ENCODE peak calls at places on chromosome 14, in four cellular contexts. S, C, V and A are unnamed samples.
A peak's percentile ranks its signal among the peaks of the same experiment; 100 is the strongest.

GRCh38 chr14:59123526-59123925 is 64.9 kb upstream of the DAAM1 start:
- DNase-seq in S (no peak), C (no peak), V (no peak), A (no peak)

GRCh38 chr14:69997849-69998248 is 118.6 kb downstream of the SMOC1 start:
- DNase-seq in S (no peak), C (peak; percentile 47), V (no peak), A (no peak)

GRCh38 chr14:63652406-63652805 is 10.7 kb upstream of the WDR89 start:
- DNase-seq in S (no peak), C (no peak), V (no peak), A (no peak)

GRCh38 chr14:32129124-32129523 is 52.0 kb downstream of the ARHGAP5 start:
- DNase-seq in S (no peak), C (no peak), V (no peak), A (no peak)

GRCh38 chr14:96049932-96050331 is 10.8 kb downstream of the C14orf132 start:
- DNase-seq in S (no peak), C (no peak), V (no peak), A (no peak)

GRCh38 chr14:69651653-69652052 is 40.3 kb downstream of the SUSD6 start:
- DNase-seq in S (no peak), C (no peak), V (no peak), A (no peak)

GRCh38 chr14:77707355-77707723 is 484 bp downstream of the ALKBH1 start:
- DNase-seq in S (peak; percentile 58), C (peak; percentile 14), V (no peak), A (no peak)

GRCh38 chr14:79098324-79098723 is 928.2 kb downstream of the NRXN3 start:
- DNase-seq in S (no peak), C (no peak), V (no peak), A (no peak)

GRCh38 chr14:95835331-95835730 is 41.3 kb upstream of the TUNAR start:
- DNase-seq in S (no peak), C (peak; percentile 5), V (no peak), A (no peak)

GRCh38 chr14:101823081-101823480 is 61.6 kb downstream of the PPP2R5C start:
- DNase-seq in S (no peak), C (no peak), V (no peak), A (no peak)

GRCh38 chr14:58947816-58948440 is 240.5 kb upstream of the DAAM1 start:
- DNase-seq in S (no peak), C (no peak), V (no peak), A (no peak)

GRCh38 chr14:54121461-54121860 is 164.8 kb upstream of the BMP4 start:
- DNase-seq in S (no peak), C (no peak), V (no peak), A (no peak)

GRCh38 chr14:62301911-62302310 is 539.7 kb downstream of the SNAPC1 start:
- DNase-seq in S (no peak), C (no peak), V (no peak), A (no peak)

GRCh38 chr14:62307844-62308243 is 545.6 kb downstream of the SNAPC1 start:
- DNase-seq in S (no peak), C (no peak), V (no peak), A (no peak)

GRCh38 chr14:62303437-62303836 is 541.2 kb downstream of the SNAPC1 start:
- DNase-seq in S (no peak), C (no peak), V (no peak), A (no peak)

GRCh38 chr14:62301076-62301475 is 538.9 kb downstream of the SNAPC1 start:
- DNase-seq in S (no peak), C (no peak), V (no peak), A (no peak)

DNA sequence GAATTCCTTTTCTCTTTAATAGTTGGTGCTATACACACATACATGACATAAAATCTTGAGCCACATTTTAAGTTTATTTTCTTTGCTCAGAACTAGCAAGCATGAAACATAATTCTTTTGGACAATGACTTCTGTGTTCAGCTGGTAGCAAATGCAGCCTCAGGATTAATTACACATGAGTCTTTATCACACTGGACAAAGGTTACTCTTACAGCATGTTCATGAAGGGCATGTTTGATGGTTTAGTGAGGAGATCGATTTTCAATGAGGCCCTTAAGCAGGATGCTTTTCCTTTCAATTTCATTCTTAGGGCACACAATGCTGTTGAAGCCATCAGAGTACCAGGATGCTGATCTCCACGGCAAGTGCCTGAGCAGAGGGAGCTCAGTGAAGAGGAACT is 542.0 kb downstream of the SNAPC1 start:
- DNase-seq in S (no peak), C (peak; percentile 1), V (no peak), A (no peak)
- H3K4me1 ChIP-seq in S (no peaks in the 10 kb centered on the region), C (no peaks in the 10 kb centered on the region), V (no peaks in the 10 kb centered on the region), A (no peaks in the 10 kb centered on the region)

DNA sequence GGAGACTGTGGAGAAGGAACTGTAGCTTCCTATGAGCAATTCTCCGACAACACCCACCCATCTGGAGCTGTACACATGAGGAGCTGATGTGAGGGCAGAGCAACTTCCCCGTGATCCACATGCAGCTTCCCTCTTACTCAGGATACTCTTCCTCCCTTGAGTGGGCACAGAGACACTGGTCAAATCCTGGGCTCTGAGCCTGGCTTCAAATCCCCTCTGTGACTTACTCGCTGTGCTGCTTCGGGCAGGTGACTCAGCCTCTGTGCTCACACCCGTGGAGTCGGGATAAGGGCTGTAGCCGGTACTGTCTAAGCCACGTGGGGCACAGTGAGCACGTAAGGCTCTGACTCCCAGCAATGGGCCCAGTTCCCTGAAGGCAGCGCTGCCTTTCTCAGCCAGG is 31.1 kb downstream of the ZFYVE21 start:
- DNase-seq in S (no peak), C (no peak), V (no peak), A (no peak)
- H3K36me3 ChIP-seq in S (no peaks in the 10 kb centered on the region), C (peaks cover 34% of the 10 kb centered on the region), V (no peaks in the 10 kb centered on the region), A (no peaks in the 10 kb centered on the region)

GRCh38 chr14:103448097-103448496 is 62.9 kb downstream of the MARK3 start:
- DNase-seq in S (no peak), C (no peak), V (no peak), A (no peak)

GRCh38 chr14:103451401-103451800 is 66.2 kb downstream of the MARK3 start:
- DNase-seq in S (no peak), C (no peak), V (no peak), A (no peak)

GRCh38 chr14:103453791-103454190 is 68.6 kb downstream of the MARK3 start:
- DNase-seq in S (no peak), C (no peak), V (no peak), A (no peak)

GRCh38 chr14:103449762-103450161 is 64.5 kb downstream of the MARK3 start:
- DNase-seq in S (no peak), C (no peak), V (no peak), A (no peak)

DNA sequence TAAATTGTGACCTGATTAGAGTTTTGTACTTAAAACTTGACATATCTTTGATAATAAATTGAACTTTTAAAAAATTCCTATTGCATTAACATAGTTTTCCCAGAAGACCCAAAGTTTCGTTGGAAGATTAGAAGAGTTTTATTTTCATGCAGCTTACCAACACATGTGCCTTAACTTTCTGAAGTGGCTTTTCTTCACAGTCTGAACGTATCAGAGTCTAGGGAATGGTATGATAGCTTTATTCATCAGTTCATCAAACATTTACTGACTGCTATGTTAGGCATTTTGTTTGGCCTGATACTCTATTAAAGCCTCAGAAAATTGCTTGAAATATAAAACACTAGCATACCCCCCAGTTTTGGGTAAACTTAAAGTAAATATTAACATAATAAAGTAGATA is 65.2 kb downstream of the MARK3 start:
- DNase-seq in S (no peak), C (no peak), V (no peak), A (no peak)
- H3K4me1 ChIP-seq in S (no peaks in the 10 kb centered on the region), C (peaks cover 16% of the 10 kb centered on the region), V (no peaks in the 10 kb centered on the region), A (no peaks in the 10 kb centered on the region)

GRCh38 chr14:65449647-65450046 is 37.1 kb downstream of the FUT8 start:
- DNase-seq in S (no peak), C (no peak), V (no peak), A (no peak)
- H3K36me3 ChIP-seq in S (no peaks in the 10 kb centered on the region), C (no peaks in the 10 kb centered on the region), V (no peaks in the 10 kb centered on the region), A (no peaks in the 10 kb centered on the region)

GRCh38 chr14:105576525-105577088 is 50.2 kb downstream of the TMEM121 start:
- DNase-seq in S (no peak), C (no peak), V (no peak), A (no peak)
- H3K4me1 ChIP-seq in S (no peaks in the 10 kb centered on the region), C (no peaks in the 10 kb centered on the region), V (no peaks in the 10 kb centered on the region), A (no peaks in the 10 kb centered on the region)

DNA sequence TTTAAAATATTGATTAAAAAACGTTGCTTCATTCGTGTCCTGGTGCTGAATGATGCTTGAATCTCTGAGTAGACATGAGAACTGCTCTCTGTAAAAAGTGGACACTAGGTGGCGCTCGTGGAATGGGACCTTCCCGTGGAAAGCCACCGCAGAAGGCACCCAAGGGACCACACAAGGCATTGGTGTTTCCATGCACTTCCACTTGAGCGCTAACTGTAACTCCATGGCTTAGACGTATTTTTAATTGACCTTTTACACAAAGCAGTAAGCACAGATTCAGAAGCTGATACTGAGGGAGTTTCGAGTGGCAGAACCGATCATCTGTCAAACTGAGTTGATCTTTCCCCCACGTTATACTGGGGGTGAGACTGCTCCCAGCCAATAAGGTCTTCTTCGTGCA is 135.3 kb downstream of the PRKCH start:
- DNase-seq in S (peak; percentile 64), C (peak; percentile 60), V (peak; percentile 88), A (peak; percentile 74)
- H3K36me3 ChIP-seq in S (no peaks in the 10 kb centered on the region), C (no peaks in the 10 kb centered on the region), V (no peaks in the 10 kb centered on the region), A (no peaks in the 10 kb centered on the region)

GRCh38 chr14:49622022-49622607 is 1.5 kb downstream of the MGAT2 start:
- DNase-seq in S (no peak), C (no peak), V (no peak), A (no peak)
- H3K4me1 ChIP-seq in S (peaks cover 41% of the 10 kb centered on the region), C (peaks cover 50% of the 10 kb centered on the region), V (peaks cover 4% of the 10 kb centered on the region), A (peaks cover 24% of the 10 kb centered on the region)

DNA sequence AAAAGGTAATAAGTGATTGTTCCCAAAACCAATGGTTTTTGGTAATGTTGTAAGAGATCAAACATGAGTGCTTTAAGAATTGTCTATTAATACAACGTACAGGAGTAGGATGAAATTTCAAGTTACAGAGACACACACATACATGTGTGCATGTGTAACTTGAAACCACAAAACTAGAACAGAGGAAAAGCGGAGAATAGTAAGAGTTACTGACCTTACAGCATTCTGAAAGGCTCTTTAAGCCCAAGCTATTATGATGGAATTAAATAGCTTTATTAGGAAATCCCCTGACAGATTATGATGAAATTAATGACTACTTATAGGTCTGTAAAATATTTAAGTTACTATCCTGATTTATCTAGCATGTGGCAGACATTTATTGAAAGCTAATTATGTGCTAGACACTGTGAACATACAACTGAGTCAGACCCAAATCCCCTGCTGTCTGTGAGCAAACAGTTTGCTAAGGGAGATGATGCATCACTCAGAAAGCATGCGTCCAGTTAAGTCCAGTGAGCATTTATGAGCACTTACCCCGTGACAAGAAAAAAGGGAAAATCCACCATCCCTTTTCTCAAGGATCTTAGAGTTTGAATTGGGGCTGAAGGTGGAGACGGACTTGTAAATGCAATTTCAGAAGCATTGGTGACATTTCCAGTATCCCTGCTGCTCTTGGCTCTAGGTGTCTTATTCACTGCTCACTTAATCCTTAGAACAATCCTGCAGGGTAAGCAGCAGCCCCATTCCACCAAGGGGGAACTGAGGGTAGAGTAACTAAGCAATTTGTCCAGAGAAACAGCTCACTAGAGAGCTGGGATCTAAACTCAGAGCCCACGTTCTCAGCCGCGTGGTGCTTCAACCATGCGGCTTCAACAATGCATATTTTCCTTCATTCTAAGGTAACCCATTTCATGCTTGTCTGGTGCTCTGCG is 117.4 kb downstream of the EML1 start:
- DNase-seq in S (no peak), C (peak; percentile 16), V (no peak), A (no peak)
- H3K36me3 ChIP-seq in S (no peaks in the 10 kb centered on the region), C (no peaks in the 10 kb centered on the region), V (peaks cover 6% of the 10 kb centered on the region), A (no peaks in the 10 kb centered on the region)

GRCh38 chr14:93039649-93040315 is 75.9 kb downstream of the ITPK1 start:
- DNase-seq in S (no peak), C (no peak), V (no peak), A (no peak)
- H3K4me1 ChIP-seq in S (peaks cover 60% of the 10 kb centered on the region), C (peaks cover 89% of the 10 kb centered on the region), V (peaks cover 6% of the 10 kb centered on the region), A (peaks cover 74% of the 10 kb centered on the region)

GRCh38 chr14:92832137-92832700 is 38.1 kb downstream of the GOLGA5 start:
- DNase-seq in S (no peak), C (no peak), V (no peak), A (no peak)
- H3K36me3 ChIP-seq in S (no peaks in the 10 kb centered on the region), C (peaks cover 76% of the 10 kb centered on the region), V (peaks cover 8% of the 10 kb centered on the region), A (peaks cover 1% of the 10 kb centered on the region)